ENCODE peak calls at places on chromosomes 4 and X, in ten cellular contexts. One of them, this sample, is unnamed.

GRCh38 chrX:71292669-71293379 is 8.7 kb upstream of the ITGB1BP2 start:
- DNase-seq in thoracic aorta: no peak
- DNase-seq in suprapubic skin: no peak
- DNase-seq in AG10803: peak
- DNase-seq in spleen: no peak
- DNase-seq in IMR-90: peak
- DNase-seq in transverse colon: no peak
- DNase-seq in choroid plexus epithelial cell: peak
- DNase-seq in body of pancreas: no peak
- DNase-seq in fibroblast of lung: peak
- DNase-seq in this sample: peak

GRCh38 chrX:118188977-118189376 is 72.4 kb upstream of the KLHL13 start:
- DNase-seq in thoracic aorta: no peak
- DNase-seq in suprapubic skin: no peak
- DNase-seq in AG10803: no peak
- DNase-seq in spleen: no peak
- DNase-seq in IMR-90: no peak
- DNase-seq in transverse colon: no peak
- DNase-seq in choroid plexus epithelial cell: no peak
- DNase-seq in body of pancreas: peak
- DNase-seq in fibroblast of lung: no peak
- DNase-seq in this sample: peak

GRCh38 chr4:175614880-175615279 is 197.2 kb downstream of the GPM6A start:
- DNase-seq in thoracic aorta: no peak
- DNase-seq in suprapubic skin: no peak
- DNase-seq in AG10803: no peak
- DNase-seq in spleen: no peak
- DNase-seq in IMR-90: no peak
- DNase-seq in transverse colon: no peak
- DNase-seq in choroid plexus epithelial cell: no peak
- DNase-seq in body of pancreas: peak
- DNase-seq in fibroblast of lung: no peak
- DNase-seq in this sample: no peak

GRCh38 chrX:74422576-74423288 is 1.4 kb downstream of the SLC16A2 start:
- DNase-seq in thoracic aorta: peak
- DNase-seq in suprapubic skin: peak
- DNase-seq in AG10803: peak
- DNase-seq in spleen: peak
- DNase-seq in IMR-90: peak
- DNase-seq in transverse colon: peak
- DNase-seq in choroid plexus epithelial cell: peak
- DNase-seq in body of pancreas: peak
- DNase-seq in fibroblast of lung: peak
- DNase-seq in this sample: peak

GRCh38 chrX:150312931-150313330 is 50.2 kb upstream of the MAMLD1 start:
- DNase-seq in thoracic aorta: no peak
- DNase-seq in suprapubic skin: no peak
- DNase-seq in AG10803: no peak
- DNase-seq in spleen: no peak
- DNase-seq in IMR-90: no peak
- DNase-seq in transverse colon: no peak
- DNase-seq in choroid plexus epithelial cell: no peak
- DNase-seq in body of pancreas: no peak
- DNase-seq in fibroblast of lung: no peak
- DNase-seq in this sample: no peak

GRCh38 chr4:31104596-31104995 is 384.4 kb downstream of the PCDH7 start:
- DNase-seq in thoracic aorta: no peak
- DNase-seq in suprapubic skin: no peak
- DNase-seq in AG10803: no peak
- DNase-seq in spleen: no peak
- DNase-seq in IMR-90: no peak
- DNase-seq in transverse colon: no peak
- DNase-seq in choroid plexus epithelial cell: no peak
- DNase-seq in body of pancreas: peak
- DNase-seq in fibroblast of lung: peak
- DNase-seq in this sample: no peak

GRCh38 chr4:82784615-82785247 is 13.9 kb downstream of the SCD5 start:
- DNase-seq in thoracic aorta: no peak
- DNase-seq in suprapubic skin: no peak
- DNase-seq in AG10803: peak
- DNase-seq in spleen: no peak
- DNase-seq in IMR-90: peak
- DNase-seq in transverse colon: no peak
- DNase-seq in choroid plexus epithelial cell: peak
- DNase-seq in body of pancreas: no peak
- DNase-seq in fibroblast of lung: peak
- DNase-seq in this sample: peak

GRCh38 chrX:50723006-50723405 is 91.0 kb downstream of the SHROOM4 start:
- DNase-seq in thoracic aorta: no peak
- DNase-seq in suprapubic skin: no peak
- DNase-seq in AG10803: peak
- DNase-seq in spleen: no peak
- DNase-seq in IMR-90: no peak
- DNase-seq in transverse colon: no peak
- DNase-seq in choroid plexus epithelial cell: peak
- DNase-seq in body of pancreas: no peak
- DNase-seq in fibroblast of lung: no peak
- DNase-seq in this sample: no peak

GRCh38 chr4:159281781-159282180 is 178.9 kb downstream of the RAPGEF2 start:
- DNase-seq in thoracic aorta: no peak
- DNase-seq in suprapubic skin: no peak
- DNase-seq in AG10803: no peak
- DNase-seq in spleen: no peak
- DNase-seq in IMR-90: peak
- DNase-seq in transverse colon: no peak
- DNase-seq in choroid plexus epithelial cell: no peak
- DNase-seq in body of pancreas: no peak
- DNase-seq in fibroblast of lung: no peak
- DNase-seq in this sample: peak

GRCh38 chr4:27016551-27016950 is 155.9 kb downstream of the STIM2 start:
- DNase-seq in thoracic aorta: no peak
- DNase-seq in suprapubic skin: no peak
- DNase-seq in AG10803: no peak
- DNase-seq in spleen: no peak
- DNase-seq in IMR-90: peak
- DNase-seq in transverse colon: no peak
- DNase-seq in choroid plexus epithelial cell: no peak
- DNase-seq in body of pancreas: no peak
- DNase-seq in fibroblast of lung: no peak
- DNase-seq in this sample: peak

GRCh38 chr4:9703391-9703790 is 78.0 kb upstream of the DRD5 start:
- DNase-seq in thoracic aorta: no peak
- DNase-seq in suprapubic skin: peak
- DNase-seq in AG10803: peak
- DNase-seq in spleen: no peak
- DNase-seq in IMR-90: no peak
- DNase-seq in transverse colon: peak
- DNase-seq in choroid plexus epithelial cell: peak
- DNase-seq in body of pancreas: peak
- DNase-seq in fibroblast of lung: peak
- DNase-seq in this sample: no peak
- TF ChIP-seq CTCF in thoracic aorta: peak
- TF ChIP-seq CTCF in suprapubic skin: peak
- TF ChIP-seq CTCF in AG10803: peak
- TF ChIP-seq CTCF in spleen: peak
- TF ChIP-seq CTCF in IMR-90: peak
- TF ChIP-seq CTCF in transverse colon: peak
- TF ChIP-seq CTCF in choroid plexus epithelial cell: peak
- TF ChIP-seq CTCF in body of pancreas: peak
- TF ChIP-seq CTCF in fibroblast of lung: peak
- TF ChIP-seq CTCF in this sample: peak

DNA sequence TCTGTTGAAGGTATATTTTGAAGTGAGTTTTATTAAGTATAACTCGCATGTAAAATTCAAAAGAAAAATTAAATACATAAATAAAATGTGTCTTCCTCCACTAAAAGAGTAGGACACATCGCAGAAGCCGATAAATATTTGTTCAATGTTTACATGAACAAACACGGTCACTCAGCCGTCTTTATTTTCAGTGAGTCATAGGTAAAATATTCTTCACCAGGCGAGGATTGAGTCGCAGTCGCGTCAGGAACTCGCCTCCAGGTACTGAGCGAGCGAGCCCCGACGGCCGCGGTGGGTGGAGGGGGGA is 271 bp upstream of the FUNDC2 start:
- DNase-seq in thoracic aorta: no peak
- DNase-seq in suprapubic skin: no peak
- DNase-seq in AG10803: no peak
- DNase-seq in spleen: no peak
- DNase-seq in IMR-90: no peak
- DNase-seq in transverse colon: no peak
- DNase-seq in choroid plexus epithelial cell: no peak
- DNase-seq in body of pancreas: no peak
- DNase-seq in fibroblast of lung: no peak
- DNase-seq in this sample: no peak
- TF ChIP-seq CTCF in thoracic aorta: no peak
- TF ChIP-seq CTCF in suprapubic skin: no peak
- TF ChIP-seq CTCF in AG10803: no peak
- TF ChIP-seq CTCF in spleen: no peak
- TF ChIP-seq CTCF in IMR-90: no peak
- TF ChIP-seq CTCF in transverse colon: no peak
- TF ChIP-seq CTCF in choroid plexus epithelial cell: no peak
- TF ChIP-seq CTCF in body of pancreas: no peak
- TF ChIP-seq CTCF in fibroblast of lung: no peak
- TF ChIP-seq CTCF in this sample: no peak

DNA sequence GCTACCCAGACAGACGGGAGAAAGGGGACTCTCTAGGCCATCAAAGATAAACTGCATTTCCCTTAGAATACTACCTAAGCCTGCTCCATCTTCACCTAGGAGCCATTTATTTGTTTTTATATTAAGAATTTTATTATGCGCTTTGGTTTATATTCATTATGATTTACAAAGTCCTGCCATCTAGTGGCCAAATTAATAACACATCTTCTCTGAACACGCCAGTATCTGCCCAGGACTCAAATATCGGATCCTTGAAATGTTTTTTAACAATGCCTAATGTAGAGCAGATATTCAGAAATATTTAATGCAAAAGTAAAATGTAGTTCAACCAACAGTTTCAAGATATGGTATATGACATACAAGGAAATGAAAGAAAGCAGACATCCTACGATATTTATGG is 20.8 kb upstream of the PRPS2 start:
- DNase-seq in thoracic aorta: no peak
- DNase-seq in suprapubic skin: no peak
- DNase-seq in AG10803: peak
- DNase-seq in spleen: no peak
- DNase-seq in IMR-90: peak
- DNase-seq in transverse colon: no peak
- DNase-seq in choroid plexus epithelial cell: peak
- DNase-seq in body of pancreas: no peak
- DNase-seq in fibroblast of lung: peak
- DNase-seq in this sample: peak
- TF ChIP-seq CTCF in thoracic aorta: peak
- TF ChIP-seq CTCF in suprapubic skin: peak
- TF ChIP-seq CTCF in AG10803: peak
- TF ChIP-seq CTCF in spleen: peak
- TF ChIP-seq CTCF in IMR-90: peak
- TF ChIP-seq CTCF in transverse colon: peak
- TF ChIP-seq CTCF in choroid plexus epithelial cell: peak
- TF ChIP-seq CTCF in body of pancreas: peak
- TF ChIP-seq CTCF in fibroblast of lung: peak
- TF ChIP-seq CTCF in this sample: peak

DNA sequence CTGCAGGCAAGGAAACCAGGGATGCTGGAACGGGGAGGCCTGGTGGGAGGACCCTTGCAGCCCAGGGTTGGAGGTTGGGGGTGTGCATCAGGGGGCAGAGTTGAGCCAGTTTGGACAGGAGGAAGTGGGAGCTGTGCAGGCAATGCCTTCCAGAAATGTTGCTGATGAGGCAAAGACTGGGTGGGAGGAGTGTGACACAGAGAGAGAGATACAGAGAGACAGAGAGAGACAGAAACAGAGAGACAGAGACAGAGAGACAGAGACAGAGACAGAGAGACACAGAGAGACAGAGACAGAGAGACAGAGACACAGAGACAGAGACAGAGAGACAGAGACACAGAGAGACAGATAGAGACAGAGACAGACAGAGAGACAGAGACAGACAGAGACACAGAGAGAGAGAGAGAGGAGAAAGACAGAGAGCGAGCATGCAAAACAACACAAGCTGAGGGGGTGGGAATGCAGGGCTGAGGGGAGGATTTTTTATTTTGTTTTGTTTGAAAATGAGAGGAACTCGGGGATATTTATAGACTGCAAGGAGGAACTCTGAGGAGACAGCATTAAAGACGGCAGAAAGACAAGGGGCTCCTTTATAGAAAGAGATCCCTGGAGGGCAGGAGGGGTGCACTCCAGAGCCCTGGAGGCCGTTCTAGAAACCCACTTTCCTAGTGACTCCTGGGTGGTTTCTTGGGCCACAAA is 1.9 kb upstream of the HAUS3 start:
- DNase-seq in thoracic aorta: no peak
- DNase-seq in suprapubic skin: peak
- DNase-seq in AG10803: peak
- DNase-seq in spleen: peak
- DNase-seq in IMR-90: peak
- DNase-seq in transverse colon: peak
- DNase-seq in choroid plexus epithelial cell: peak
- DNase-seq in body of pancreas: peak
- DNase-seq in fibroblast of lung: peak
- DNase-seq in this sample: peak
- TF ChIP-seq CTCF in thoracic aorta: no peak
- TF ChIP-seq CTCF in suprapubic skin: no peak
- TF ChIP-seq CTCF in AG10803: peak
- TF ChIP-seq CTCF in spleen: no peak
- TF ChIP-seq CTCF in IMR-90: peak
- TF ChIP-seq CTCF in transverse colon: no peak
- TF ChIP-seq CTCF in choroid plexus epithelial cell: peak
- TF ChIP-seq CTCF in body of pancreas: no peak
- TF ChIP-seq CTCF in fibroblast of lung: peak
- TF ChIP-seq CTCF in this sample: peak

DNA sequence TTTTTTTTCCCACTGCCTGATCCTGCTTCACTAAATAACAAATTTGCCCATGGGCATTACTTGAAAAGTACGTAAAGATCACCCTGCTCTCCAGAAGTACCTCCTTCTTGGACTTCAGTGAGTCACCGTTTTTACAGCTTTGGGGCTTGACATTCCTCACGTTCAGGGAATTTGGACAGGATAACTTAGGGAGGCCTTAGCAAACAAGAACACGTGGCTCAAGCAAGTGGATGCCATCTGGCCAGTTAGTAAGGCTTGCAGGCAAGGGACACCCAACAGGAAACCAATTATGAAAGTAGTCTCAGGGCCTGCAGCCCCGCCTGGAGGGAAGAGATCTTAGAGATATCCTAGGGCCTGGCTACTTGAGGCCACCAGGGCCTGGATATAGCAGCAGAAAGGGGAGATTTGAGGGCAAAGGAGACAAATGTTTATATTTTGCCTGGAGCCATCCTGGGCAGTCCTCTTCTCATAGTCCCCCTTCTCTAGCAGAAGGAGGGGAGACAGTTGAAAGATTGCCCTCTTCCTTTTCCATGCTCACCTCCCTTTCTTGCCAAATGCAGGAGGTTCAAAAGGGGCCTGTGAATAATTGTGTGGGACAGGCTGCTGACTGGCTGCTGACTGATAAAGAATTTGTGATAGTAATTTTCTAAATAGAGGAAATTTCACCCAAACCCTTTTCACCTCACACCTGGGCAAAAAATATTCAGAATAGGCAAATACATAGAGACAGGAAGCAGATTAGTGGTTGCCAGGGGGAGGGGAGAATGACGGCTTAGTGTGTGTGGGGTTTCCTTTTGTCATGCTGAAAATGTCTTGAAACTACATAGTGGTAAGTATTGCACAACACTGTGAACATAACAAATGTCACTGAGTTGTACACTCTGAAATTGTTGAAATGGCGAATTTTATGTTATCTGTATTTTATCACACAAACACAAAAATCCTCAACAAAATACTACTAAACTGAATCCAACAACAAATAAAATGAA is 60.4 kb upstream of the PLAC1 start:
- DNase-seq in thoracic aorta: no peak
- DNase-seq in suprapubic skin: no peak
- DNase-seq in AG10803: peak
- DNase-seq in spleen: no peak
- DNase-seq in IMR-90: peak
- DNase-seq in transverse colon: no peak
- DNase-seq in choroid plexus epithelial cell: peak
- DNase-seq in body of pancreas: peak
- DNase-seq in fibroblast of lung: peak
- DNase-seq in this sample: peak
- TF ChIP-seq CTCF in thoracic aorta: no peak
- TF ChIP-seq CTCF in suprapubic skin: no peak
- TF ChIP-seq CTCF in AG10803: peak
- TF ChIP-seq CTCF in spleen: no peak
- TF ChIP-seq CTCF in IMR-90: no peak
- TF ChIP-seq CTCF in transverse colon: no peak
- TF ChIP-seq CTCF in choroid plexus epithelial cell: peak
- TF ChIP-seq CTCF in body of pancreas: no peak
- TF ChIP-seq CTCF in fibroblast of lung: no peak
- TF ChIP-seq CTCF in this sample: peak

This sample was measured in fibroblast of the aortic adventitia.